ENCODE peak calls at places on chromosomes 5 and 9, in four cellular contexts. Z is stimulated activated CD8-positive, alpha-beta memory T cell treated with anti-CD3 and anti-CD28 coated beads, Interleukin-4, amount 100 ng/mL, for 4 hours; O is RPMI7951; N is stimulated activated CD4-positive, alpha-beta T cell treated with anti-CD3 and anti-CD28 coated beads, Interleukin-15, amount 100 ng/mL, for 1 hour. C is an unnamed sample.

GRCh38 chr9:23638837-23639426 is 187.1 kb downstream of the ELAVL2 start:
- DNase-seq in O (peak; percentile 37), Z (no peak), N (no peak), C (no peak)

GRCh38 chr5:27511061-27511460 is 472.7 kb upstream of the CDH9 start:
- DNase-seq in Z (no peak), O (no peak), N (no peak), C (no peak)

GRCh38 chr9:123251741-123252140 is 16.6 kb downstream of the STRBP start:
- DNase-seq in O (no peak), N (no peak), Z (no peak), C (no peak)

GRCh38 chr5:45847877-45848276 is 151.7 kb upstream of the HCN1 start:
- DNase-seq in O (no peak), Z (no peak), N (no peak), C (no peak)

GRCh38 chr9:34741628-34742027 is 31.7 kb upstream of the CCL21 start:
- DNase-seq in N (no peak), O (no peak), Z (no peak), C (no peak)

GRCh38 chr5:60332244-60333018 is 367.5 kb downstream of the DEPDC1B start:
- DNase-seq in N (no peak), Z (no peak), O (peak; percentile 63), C (no peak)

GRCh38 chr5:122126711-122127385 is 2.5 kb upstream of the ZNF474 start:
- DNase-seq in N (no peak), Z (no peak), O (no peak), C (no peak)

GRCh38 chr5:98839469-98840383 is 66.3 kb downstream of the RGMB start:
- DNase-seq in N (no peak), O (peak; percentile 54), Z (no peak), C (no peak)

GRCh38 chr9:115640887-115641286 is 512.7 kb upstream of the PAPPA start:
- DNase-seq in O (peak; percentile 57), N (no peak), Z (no peak), C (no peak)

GRCh38 chr5:36875051-36875788 is 1.3 kb upstream of the NIPBL start:
- DNase-seq in N (peak; percentile 22), O (peak; percentile 57), Z (no peak), C (no peak)

GRCh38 chr5:124648902-124649467 is 97.5 kb downstream of the ZNF608 start:
- DNase-seq in Z (no peak), N (no peak), O (no peak), C (no peak)

GRCh38 chr5:158802941-158803341 is 296.8 kb downstream of the EBF1 start:
- DNase-seq in O (no peak), N (no peak), Z (no peak), C (no peak)

GRCh38 chr5:172010278-172010677 is 3.8 kb upstream of the FBXW11 start:
- DNase-seq in N (no peak), O (peak; percentile 21), Z (no peak), C (no peak)

GRCh38 chr5:78065663-78066062 is 228.8 kb downstream of the AP3B1 start:
- DNase-seq in Z (no peak), O (peak; percentile 18), N (no peak), C (no peak)

GRCh38 chr9:35406183-35406959 is 83.5 kb upstream of the RUSC2 start:
- DNase-seq in Z (peak; percentile 1), N (peak; percentile 21), O (no peak), C (peak; percentile 90)

GRCh38 chr5:54470677-54471076 is 15.2 kb downstream of the HSPB3 start:
- DNase-seq in N (no peak), O (no peak), Z (no peak), C (no peak)

GRCh38 chr9:71911908-71912325 is 478 bp downstream of the C9orf85 start:
- DNase-seq in O (peak; percentile 63), N (no peak), Z (no peak), C (no peak)

GRCh38 chr5:151199581-151200185 is 24.2 kb downstream of the CCDC69 start:
- DNase-seq in O (no peak), Z (no peak), N (no peak), C (no peak)

GRCh38 chr9:86648156-86648827 is 294.1 kb upstream of the TUT7 start:
- DNase-seq in Z (no peak), N (no peak), O (no peak), C (no peak)

GRCh38 chr9:106929471-106930198 is 66.7 kb downstream of the ZNF462 start:
- DNase-seq in N (no peak), Z (no peak), O (no peak), C (no peak)

GRCh38 chr5:16701134-16702094 is 84.6 kb upstream of the RETREG1 start:
- DNase-seq in O (no peak), Z (no peak), N (no peak), C (no peak)

GRCh38 chr5:142421625-142422397 is 97.0 kb upstream of the SPRY4 start:
- DNase-seq in O (no peak), Z (no peak), N (no peak), C (no peak)

GRCh38 chr9:19114680-19115270 is 12.1 kb upstream of the HAUS6 start:
- DNase-seq in O (no peak), N (no peak), Z (no peak), C (no peak)

GRCh38 chr9:5890641-5891040 is at the start of gene MLANA:
- DNase-seq in O (no peak), Z (no peak), N (no peak), C (no peak)

GRCh38 chr9:81798606-81799005 is 109.3 kb upstream of the TLE1 start:
- DNase-seq in Z (no peak), N (no peak), O (no peak), C (no peak)

GRCh38 chr5:88787856-88788255 is 95.1 kb downstream of the MEF2C start:
- DNase-seq in O (no peak), N (no peak), Z (no peak), C (no peak)

GRCh38 chr5:3517331-3517730 is 78.3 kb upstream of the IRX1 start:
- DNase-seq in O (no peak), N (no peak), Z (no peak), C (no peak)